ENCODE peak calls at places on chromosome 4, in eight cellular contexts. V, Q, P, F, T, D, R and L are unnamed samples.

GRCh38 chr4:113145519-113146291 is 96.3 kb downstream of the ANK2 start:
- DNase-seq in V (no peak), Q (no peak), P (no peak), F (no peak), T (no peak), D (no peak), R (no peak), L (no peak)

GRCh38 chr4:159292137-159292896 is 189.4 kb downstream of the RAPGEF2 start:
- DNase-seq in V (no peak), Q (no peak), P (no peak), F (no peak), T (no peak), D (no peak), R (no peak), L (no peak)

GRCh38 chr4:121200795-121201472 is 36.8 kb upstream of the TNIP3 start:
- DNase-seq in V (no peak), Q (no peak), P (no peak), F (no peak), T (no peak), D (no peak), R (no peak), L (no peak)

GRCh38 chr4:136495076-136495475 is 1037.2 kb downstream of the PCDH18 start:
- DNase-seq in V (no peak), Q (no peak), P (no peak), F (peak; percentile 75), T (no peak), D (no peak), R (no peak), L (no peak)

GRCh38 chr4:94516067-94516466 is 64.3 kb downstream of the PDLIM5 start:
- DNase-seq in V (no peak), Q (no peak), P (no peak), F (no peak), T (peak; percentile 32), D (no peak), R (no peak), L (no peak)

GRCh38 chr4:37826282-37827029 is at the start of gene PGM2:
- DNase-seq in V (peak; percentile 84), Q (peak; percentile 84), P (peak; percentile 57), F (peak; percentile 68), T (peak; percentile 61), D (peak; percentile 83), R (peak; percentile 91), L (peak; percentile 91)

GRCh38 chr4:132332932-132333722 is 816.0 kb upstream of the PCDH10 start:
- DNase-seq in V (no peak), Q (no peak), P (no peak), F (peak; percentile 4), T (no peak), D (no peak), R (no peak), L (no peak)

GRCh38 chr4:136810626-136811025 is 721.7 kb downstream of the PCDH18 start:
- DNase-seq in V (no peak), Q (no peak), P (no peak), F (no peak), T (no peak), D (no peak), R (no peak), L (no peak)

GRCh38 chr4:14646831-14647230 is 355.4 kb upstream of the CPEB2 start:
- DNase-seq in V (no peak), Q (no peak), P (no peak), F (no peak), T (no peak), D (no peak), R (no peak), L (no peak)

GRCh38 chr4:171170671-171171070 is 642.5 kb upstream of the GALNTL6 start:
- DNase-seq in V (no peak), Q (no peak), P (no peak), F (no peak), T (no peak), D (no peak), R (no peak), L (no peak)

GRCh38 chr4:29453421-29453820 is 1266.7 kb upstream of the PCDH7 start:
- DNase-seq in V (no peak), Q (no peak), P (no peak), F (no peak), T (peak; percentile 3), D (no peak), R (no peak), L (no peak)

GRCh38 chr4:79472693-79473552 is 64.9 kb upstream of the GK2 start:
- DNase-seq in V (no peak), Q (no peak), P (no peak), F (no peak), T (no peak), D (no peak), R (no peak), L (no peak)

GRCh38 chr4:85952518-85952917 is 407.3 kb downstream of the MAPK10 start:
- DNase-seq in V (no peak), Q (no peak), P (no peak), F (no peak), T (no peak), D (no peak), R (no peak), L (no peak)

GRCh38 chr4:128323401-128323800 is 35.8 kb upstream of the PGRMC2 start:
- DNase-seq in V (no peak), Q (no peak), P (no peak), F (no peak), T (no peak), D (peak; percentile 61), R (no peak), L (no peak)

GRCh38 chr4:98994474-98995182 is 893 bp upstream of the METAP1 start:
- DNase-seq in V (no peak), Q (no peak), P (no peak), F (no peak), T (peak; percentile 16), D (no peak), R (no peak), L (no peak)

GRCh38 chr4:78742300-78742699 is 33.9 kb upstream of the BMP2K start:
- DNase-seq in V (no peak), Q (no peak), P (no peak), F (no peak), T (no peak), D (no peak), R (no peak), L (no peak)

GRCh38 chr4:7398788-7399432 is 35.8 kb downstream of the PSAPL1 start:
- DNase-seq in V (peak; percentile 31), Q (no peak), P (no peak), F (no peak), T (no peak), D (no peak), R (no peak), L (no peak)

GRCh38 chr4:163166041-163166579 is 580 bp downstream of the NAF1 start:
- DNase-seq in V (peak; percentile 68), Q (peak; percentile 16), P (peak; percentile 36), F (no peak), T (no peak), D (peak; percentile 49), R (peak; percentile 63), L (peak; percentile 10)

GRCh38 chr4:26779674-26780073 is 81.0 kb upstream of the STIM2 start:
- DNase-seq in V (no peak), Q (no peak), P (no peak), F (peak; percentile 45), T (no peak), D (peak; percentile 28), R (no peak), L (no peak)

GRCh38 chr4:2068566-2068965 is 9.4 kb downstream of the NAT8L start:
- DNase-seq in V (no peak), Q (no peak), P (no peak), F (no peak), T (no peak), D (no peak), R (no peak), L (no peak)

GRCh38 chr4:64582492-64582891 is 173.2 kb upstream of the TECRL start:
- DNase-seq in V (no peak), Q (no peak), P (no peak), F (no peak), T (no peak), D (no peak), R (no peak), L (no peak)

GRCh38 chr4:6548201-6548881 is 26.6 kb upstream of the MAN2B2 start:
- DNase-seq in V (no peak), Q (peak; percentile 20), P (no peak), F (peak; percentile 19), T (peak; percentile 9), D (peak; percentile 80), R (no peak), L (no peak)

GRCh38 chr4:64784125-64784524 is 374.9 kb upstream of the TECRL start:
- DNase-seq in V (no peak), Q (peak; percentile 3), P (no peak), F (no peak), T (no peak), D (peak; percentile 3), R (no peak), L (no peak)

GRCh38 chr4:663438-664428 is 10.3 kb downstream of the ATP5ME start:
- DNase-seq in V (no peak), Q (peak; percentile 66), P (no peak), F (no peak), T (no peak), D (peak; percentile 55), R (peak; percentile 69), L (peak; percentile 76)

GRCh38 chr4:67292649-67293048 is 252.7 kb downstream of the CENPC start:
- DNase-seq in V (no peak), Q (no peak), P (no peak), F (no peak), T (no peak), D (no peak), R (no peak), L (no peak)

GRCh38 chr4:161714022-161714751 is 449.6 kb downstream of the FSTL5 start:
- DNase-seq in V (no peak), Q (no peak), P (no peak), F (no peak), T (peak; percentile 50), D (no peak), R (no peak), L (no peak)

GRCh38 chr4:19880205-19880604 is 371.5 kb upstream of the SLIT2 start:
- DNase-seq in V (no peak), Q (no peak), P (no peak), F (no peak), T (no peak), D (no peak), R (no peak), L (no peak)

GRCh38 chr4:55125087-55125721 is at the start of gene KDR:
- DNase-seq in V (peak; percentile 67), Q (peak; percentile 20), P (no peak), F (no peak), T (no peak), D (no peak), R (no peak), L (no peak)

GRCh38 chr4:104915864-104916263 is 230.8 kb upstream of the TET2 start:
- DNase-seq in V (no peak), Q (no peak), P (no peak), F (no peak), T (no peak), D (no peak), R (no peak), L (no peak)